ENCODE peak calls at places on chromosome 1, in six cellular contexts. F is fibroblast of the aortic adventitia, E is GM12865, Z is IMR-90, T is CD14-positive monocyte, N is tibial nerve. A is an unnamed sample.

GRCh38 chr1:204990059-204990664 is 52.9 kb upstream of the CNTN2 start:
- DNase-seq in F (no peak), E (no peak), Z (no peak), T (no peak), N (no peak), A (no peak)

GRCh38 chr1:125065821-125066180 is 3881.0 kb downstream of the SRGAP2C start:
- DNase-seq in F (no peak), E (no peak), Z (no peak), T (no peak), N (no peak), A (no peak)

GRCh38 chr1:154755858-154756730 is 114.0 kb downstream of the KCNN3 start:
- DNase-seq in F (peak; percentile 29), E (no peak), Z (peak; percentile 36), T (no peak), N (no peak), A (no peak)

GRCh38 chr1:221712198-221712684 is 29.6 kb downstream of the DUSP10 start:
- DNase-seq in F (peak; percentile 83), E (peak; percentile 84), Z (peak; percentile 99), T (peak; percentile 82), N (no peak), A (no peak)

GRCh38 chr1:7171168-7171567 is 385.9 kb downstream of the CAMTA1 start:
- DNase-seq in F (no peak), E (no peak), Z (no peak), T (no peak), N (no peak), A (no peak)

GRCh38 chr1:205849619-205850355 is at the start of gene PM20D1:
- DNase-seq in F (peak; percentile 88), E (peak; percentile 81), Z (peak; percentile 69), T (peak; percentile 89), N (peak; percentile 77), A (no peak)

GRCh38 chr1:203652718-203653461 is 26.3 kb downstream of the ATP2B4 start:
- DNase-seq in F (no peak), E (peak; percentile 80), Z (no peak), T (no peak), N (no peak), A (no peak)

GRCh38 chr1:32702599-32703478 is at the start of gene SYNC:
- DNase-seq in F (peak; percentile 90), E (no peak), Z (peak; percentile 78), T (peak; percentile 45), N (peak; percentile 41), A (no peak)

GRCh38 chr1:25711555-25712298 is 88.3 kb upstream of the SELENON start:
- DNase-seq in F (no peak), E (peak; percentile 30), Z (peak; percentile 92), T (peak; percentile 56), N (no peak), A (no peak)

GRCh38 chr1:109764561-109765482 is 1.1 kb upstream of the EPS8L3 start:
- DNase-seq in F (no peak), E (no peak), Z (no peak), T (peak; percentile 41), N (no peak), A (no peak)

GRCh38 chr1:52554756-52555155 is 1.9 kb upstream of the TUT4 start:
- DNase-seq in F (peak; percentile 15), E (no peak), Z (peak; percentile 31), T (no peak), N (no peak), A (no peak)

GRCh38 chr1:151715726-151716404 is 738 bp downstream of the CELF3 start:
- DNase-seq in F (no peak), E (peak; percentile 11), Z (no peak), T (no peak), N (no peak), A (no peak)

GRCh38 chr1:93707956-93708355 is 26.3 kb upstream of the BCAR3 start:
- DNase-seq in F (no peak), E (peak; percentile 83), Z (no peak), T (no peak), N (no peak), A (no peak)

GRCh38 chr1:55632058-55632457 is 416.9 kb upstream of the USP24 start:
- DNase-seq in F (peak; percentile 93), E (no peak), Z (peak; percentile 63), T (no peak), N (no peak), A (no peak)

GRCh38 chr1:65389296-65389695 is 31.2 kb upstream of the LEPR start:
- DNase-seq in F (no peak), E (no peak), Z (no peak), T (no peak), N (no peak), A (no peak)

GRCh38 chr1:47696911-47697441 is 259.1 kb downstream of the FOXD2 start:
- DNase-seq in F (no peak), E (no peak), Z (no peak), T (no peak), N (no peak), A (no peak)

GRCh38 chr1:39646232-39647081 is 7.0 kb upstream of the HEYL start:
- DNase-seq in F (peak; percentile 25), E (peak; percentile 24), Z (peak; percentile 79), T (no peak), N (peak; percentile 68), A (peak; percentile 42)

GRCh38 chr1:20480261-20481157 is 5.5 kb downstream of the CAMK2N1 start:
- DNase-seq in F (no peak), E (no peak), Z (peak; percentile 13), T (no peak), N (no peak), A (peak; percentile 39)

GRCh38 chr1:53604291-53604919 is 134.6 kb downstream of the GLIS1 start:
- DNase-seq in F (no peak), E (no peak), Z (no peak), T (no peak), N (no peak), A (no peak)

GRCh38 chr1:8174807-8175206 is 143.1 kb upstream of the SLC45A1 start:
- DNase-seq in F (no peak), E (no peak), Z (no peak), T (no peak), N (no peak), A (no peak)

GRCh38 chr1:923991-924618 is 382 bp downstream of the SAMD11 start:
- DNase-seq in F (no peak), E (no peak), Z (no peak), T (no peak), N (no peak), A (no peak)

GRCh38 chr1:925532-926421 is 2.1 kb downstream of the SAMD11 start:
- DNase-seq in F (peak; percentile 26), E (no peak), Z (peak; percentile 28), T (no peak), N (no peak), A (no peak)

GRCh38 chr1:927234-927633 is 3.5 kb downstream of the SAMD11 start:
- DNase-seq in F (no peak), E (no peak), Z (no peak), T (no peak), N (no peak), A (no peak)

GRCh38 chr1:923131-923990 is at the start of gene SAMD11:
- DNase-seq in F (peak; percentile 67), E (peak; percentile 52), Z (peak; percentile 76), T (no peak), N (peak; percentile 76), A (peak; percentile 80)

DNA sequence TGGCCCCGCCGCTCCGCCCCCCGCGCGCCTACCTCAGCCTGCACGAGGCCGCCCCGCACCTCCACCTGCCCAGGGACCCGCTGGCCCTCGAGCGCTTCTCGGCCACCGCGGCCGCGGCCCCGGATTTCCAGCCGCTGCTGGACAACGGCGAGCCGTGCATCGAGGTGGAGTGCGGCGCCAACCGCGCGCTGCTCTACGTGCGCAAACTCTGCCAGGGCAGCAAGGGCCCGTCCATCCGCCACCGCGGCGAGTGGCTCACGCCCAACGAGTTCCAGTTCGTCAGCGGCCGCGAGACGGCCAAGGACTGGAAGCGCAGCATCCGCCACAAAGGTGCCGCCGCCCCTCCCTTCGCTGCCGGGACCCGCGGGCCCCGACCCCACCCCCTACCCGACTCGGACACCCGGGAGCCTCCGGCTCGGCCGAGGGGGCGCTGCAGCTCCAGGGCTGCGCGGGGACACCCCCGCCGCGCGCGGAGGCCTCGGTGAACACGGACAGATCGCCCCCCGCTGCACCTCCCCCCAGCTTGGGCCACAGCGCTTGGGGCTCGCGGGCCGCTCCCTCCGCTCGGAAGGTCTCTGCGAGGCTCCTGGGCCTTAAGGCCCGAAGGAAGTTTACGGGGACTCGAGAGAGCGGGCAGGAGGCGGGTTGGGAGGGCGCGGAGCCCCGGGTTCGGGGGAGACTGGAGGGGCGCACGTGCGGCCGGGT is 1.0 kb downstream of the SAMD11 start:
- DNase-seq in F (peak; percentile 33), E (no peak), Z (peak; percentile 36), T (no peak), N (no peak), A (no peak)
- TF ChIP-seq CTCF in F (no peak), E (no peak), Z (peak; percentile 19), T (no peak), N (no peak), A (peak; percentile 9)

DNA sequence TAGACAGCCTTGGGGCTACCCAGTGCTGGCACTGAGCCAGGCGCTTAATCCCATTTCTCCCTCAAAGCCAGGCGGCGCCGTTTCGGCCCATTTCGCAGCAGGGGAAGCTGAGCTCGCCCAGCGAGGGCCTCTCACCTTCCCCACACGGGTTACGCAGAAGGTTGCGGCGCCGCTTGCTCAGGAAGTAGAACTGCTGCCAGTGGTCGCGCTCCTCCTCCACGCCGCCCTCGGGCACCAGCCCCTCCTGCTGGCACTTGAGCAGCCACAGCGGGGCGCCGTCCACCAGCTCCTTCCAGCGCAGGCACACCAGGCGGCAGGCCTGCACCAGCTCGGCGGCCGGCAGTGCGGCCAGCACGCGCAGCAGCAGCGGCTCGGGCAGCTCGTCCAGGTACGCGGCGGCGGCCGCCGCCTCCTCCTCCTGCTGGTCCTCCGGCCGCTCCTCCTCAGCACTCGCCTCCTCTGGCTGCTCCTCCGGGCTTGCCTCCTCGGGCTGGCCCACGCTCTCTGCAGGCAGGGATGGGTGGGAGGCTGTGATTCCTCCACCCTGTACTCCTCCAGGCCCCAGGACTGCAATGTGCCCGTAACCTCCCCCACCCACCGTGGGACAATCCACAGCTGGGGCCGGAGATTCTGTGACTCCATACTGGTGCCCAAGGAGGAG is 3.8 kb downstream of the FBXO2 start:
- DNase-seq in F (peak; percentile 50), E (peak; percentile 85), Z (peak; percentile 49), T (peak; percentile 76), N (peak; percentile 28), A (peak; percentile 75)
- TF ChIP-seq CTCF in F (peak; percentile 56), E (peak; percentile 74), Z (peak; percentile 75), T (peak; percentile 83), N (peak; percentile 89), A (peak; percentile 77)

GRCh38 chr1:89081005-89081404 is 16.0 kb upstream of the GBP1 start:
- DNase-seq in F (no peak), E (peak; percentile 71), Z (no peak), T (no peak), N (no peak), A (no peak)

GRCh38 chr1:89089962-89090361 is 25.0 kb upstream of the GBP1 start:
- DNase-seq in F (no peak), E (no peak), Z (no peak), T (no peak), N (no peak), A (no peak)

GRCh38 chr1:89087241-89087640 is 22.2 kb upstream of the GBP1 start:
- DNase-seq in F (no peak), E (no peak), Z (no peak), T (no peak), N (no peak), A (no peak)

GRCh38 chr1:89088597-89088996 is 23.6 kb upstream of the GBP1 start:
- DNase-seq in F (no peak), E (no peak), Z (no peak), T (no peak), N (no peak), A (no peak)

GRCh38 chr1:89085781-89086180 is 20.8 kb upstream of the GBP1 start:
- DNase-seq in F (peak; percentile 64), E (peak; percentile 57), Z (peak; percentile 56), T (no peak), N (no peak), A (no peak)
- TF ChIP-seq CTCF in F (peak; percentile 64), E (peak; percentile 58), Z (peak; percentile 72), T (peak; percentile 74), N (peak; percentile 51), A (no peak)

GRCh38 chr1:182771187-182771984 is 18.2 kb upstream of the NPL start:
- DNase-seq in F (no peak), E (no peak), Z (no peak), T (no peak), N (no peak), A (no peak)
- TF ChIP-seq CTCF in F (peak; percentile 43), E (no peak), Z (peak; percentile 17), T (no peak), N (no peak), A (peak; percentile 32)

A was measured in progenitor cell of endocrine pancreas.